ENCODE peak calls at places on chromosomes 1 and 21, in seven cellular contexts. N is stimulated activated CD4-positive, alpha-beta T cell treated with anti-CD3 and anti-CD28 coated beads, Interleukin-15, amount 100 ng/mL, for 24 hours; M is DMS153; H is activated naive CD8-positive, alpha-beta T cell treated with anti-CD3 and anti-CD28 coated beads, Interleukin-2, amount 50 U/mL, for 24 hours; I is tibial nerve; V is T-helper 17 cell; D is heart left ventricle. S is an unnamed sample.

GRCh38 chr1:2610036-2610720 is 22.6 kb downstream of the MMEL1 start:
- DNase-seq in I (no peak), D (no peak), M (no peak), V (no peak), H (no peak), N (no peak), S (no peak)

GRCh38 chr21:46191257-46191685 is 7.0 kb upstream of the SPATC1L start:
- DNase-seq in H (no peak), N (no peak), I (peak; percentile 18), D (no peak), M (no peak), V (no peak), S (no peak)

GRCh38 chr1:218874801-218875400 is 298.8 kb upstream of the LYPLAL1 start:
- DNase-seq in D (no peak), H (no peak), N (no peak), I (no peak), V (no peak), M (no peak), S (no peak)

GRCh38 chr1:111603979-111604378 is 15.6 kb upstream of the RAP1A start:
- DNase-seq in N (peak; percentile 83), V (peak; percentile 38), H (peak; percentile 73), D (no peak), I (no peak), M (no peak), S (peak; percentile 90)

GRCh38 chr1:186212574-186213224 is 162.4 kb downstream of the TPR start:
- DNase-seq in I (no peak), M (peak; percentile 77), N (peak; percentile 26), D (peak; percentile 32), V (no peak), H (no peak), S (no peak)

GRCh38 chr21:34345892-34346291 is 17.9 kb upstream of the KCNE2 start:
- DNase-seq in I (no peak), H (no peak), D (no peak), V (no peak), N (no peak), M (no peak), S (no peak)

GRCh38 chr1:106268070-106268469 is 788.4 kb upstream of the PRMT6 start:
- DNase-seq in I (no peak), D (no peak), N (no peak), H (no peak), M (peak; percentile 28), V (no peak), S (no peak)

GRCh38 chr1:21670059-21670881 is 1.1 kb upstream of the RAP1GAP start:
- DNase-seq in M (no peak), I (no peak), V (no peak), H (no peak), D (peak; percentile 7), N (no peak), S (no peak)